ENCODE peak calls at places on chromosome 19, in four cellular contexts. P is stimulated activated CD8-positive, alpha-beta memory T cell treated with anti-CD3 and anti-CD28 coated beads, Interleukin-4, amount 100 ng/mL, for 24 hours; Q is GM12865; D is tibial artery. L is an unnamed sample.

GRCh38 chr19:39582891-39583625 is 19.3 kb upstream of the LGALS13 start:
- DNase-seq in Q (peak), P (no peak), D (no peak), L (no peak)

GRCh38 chr19:32816555-32817099 is 52.9 kb downstream of the SLC7A9 start:
- DNase-seq in P (no peak), Q (no peak), D (no peak), L (no peak)

GRCh38 chr19:53463263-53463662 is 4.3 kb upstream of the ZNF813 start:
- DNase-seq in Q (no peak), D (no peak), P (no peak), L (no peak)

GRCh38 chr19:50486823-50487515 is 10.3 kb upstream of the GARIN5A start:
- DNase-seq in P (peak), D (no peak), Q (peak), L (no peak)

GRCh38 chr19:13689050-13689449 is 75.3 kb upstream of the MRI1 start:
- DNase-seq in Q (peak), D (no peak), P (no peak), L (no peak)

GRCh38 chr19:47324502-47324901 is 7.5 kb upstream of the C5AR2 start:
- DNase-seq in D (peak), P (no peak), Q (no peak), L (no peak)

GRCh38 chr19:1495799-1496713 is 5.1 kb downstream of the REEP6 start:
- DNase-seq in P (no peak), D (no peak), Q (no peak), L (no peak)

GRCh38 chr19:4717191-4717965 is 6.3 kb downstream of the DPP9 start:
- DNase-seq in Q (no peak), P (no peak), D (no peak), L (peak)

GRCh38 chr19:13487985-13488384 is 18.3 kb downstream of the CACNA1A start:
- DNase-seq in Q (no peak), P (no peak), D (no peak), L (no peak)